ENCODE peak calls at places on chromosomes 6 and 20, in six cellular contexts. M, O, B, J, E and H are unnamed samples.

GRCh38 chr6:167827062-167827587 is 414 bp downstream of the AFDN start:
- DNase-seq in J (no peak), B (peak; percentile 44), M (peak; percentile 36), E (no peak), O (peak; percentile 57), H (no peak)

GRCh38 chr6:119445666-119446622 is 96.4 kb upstream of the MAN1A1 start:
- DNase-seq in B (no peak), E (no peak), M (peak; percentile 69), O (peak; percentile 31), J (no peak), H (no peak)

GRCh38 chr6:14129572-14129971 is 12.0 kb downstream of the CD83 start:
- DNase-seq in B (peak; percentile 20), M (peak; percentile 67), J (peak; percentile 64), O (peak; percentile 79), E (peak; percentile 48), H (peak; percentile 15)

GRCh38 chr6:147131728-147132127 is 72.5 kb upstream of the STXBP5 start:
- DNase-seq in J (no peak), E (no peak), O (no peak), M (peak; percentile 41), B (no peak), H (no peak)

GRCh38 chr6:11288065-11288464 is 55.6 kb upstream of the NEDD9 start:
- DNase-seq in B (no peak), J (no peak), E (no peak), O (no peak), M (no peak), H (no peak)

GRCh38 chr20:25039697-25040437 is 18.1 kb downstream of the ACSS1 start:
- DNase-seq in M (peak; percentile 62), E (no peak), B (peak; percentile 83), J (no peak), O (no peak), H (peak; percentile 38)

GRCh38 chr20:33158637-33159385 is 9.1 kb upstream of the BPIFA2 start:
- DNase-seq in J (no peak), E (no peak), M (no peak), O (no peak), B (no peak), H (no peak)

GRCh38 chr6:54878705-54879104 is 32.1 kb downstream of the FAM83B start:
- DNase-seq in B (no peak), E (no peak), O (no peak), J (peak; percentile 4), M (peak; percentile 15), H (no peak)